ENCODE peak calls at places on chromosomes 2 and 18, in seven cellular contexts. X, W, F, S, U, R and Q are unnamed samples. For H3K4me1, the result is how much of the 10 kb centered on the place peaks cover.

GRCh38 chr2:47595690-47596089 is 187.3 kb upstream of the MSH6 start:
- DNase-seq in X (no peak), W (no peak), F (no peak), S (no peak), U (no peak), R (no peak), Q (no peak)

GRCh38 chr2:166634706-166635105 is 140.7 kb upstream of the SCN7A start:
- DNase-seq in X (no peak), W (no peak), F (no peak), S (no peak), U (no peak), R (no peak), Q (no peak)

GRCh38 chr2:38835015-38835601 is 40.6 kb downstream of the DHX57 start:
- DNase-seq in X (no peak), W (no peak), F (no peak), S (no peak), U (no peak), R (peak), Q (no peak)

GRCh38 chr18:33231474-33232317 is 208.8 kb downstream of the CCDC178 start:
- DNase-seq in X (peak), W (no peak), F (peak), S (peak), U (peak), R (peak), Q (peak)

GRCh38 chr2:142868281-142868762 is 9.1 kb upstream of the KYNU start:
- DNase-seq in X (peak), W (peak), F (no peak), S (peak), U (peak), R (no peak), Q (peak)

GRCh38 chr2:185738679-185739472 is at the start of gene FSIP2:
- DNase-seq in X (peak), W (peak), F (no peak), S (peak), U (peak), R (peak), Q (peak)

GRCh38 chr2:3256655-3257054 is 121.0 kb downstream of the EIPR1 start:
- DNase-seq in X (no peak), W (peak), F (no peak), S (no peak), U (no peak), R (no peak), Q (no peak)

GRCh38 chr18:73384246-73384645 is 516.5 kb upstream of the NETO1 start:
- DNase-seq in X (no peak), W (no peak), F (no peak), S (no peak), U (no peak), R (peak), Q (no peak)

GRCh38 chr2:96240341-96241038 is 25.3 kb downstream of the TMEM127 start:
- DNase-seq in X (no peak), W (no peak), F (no peak), S (no peak), U (no peak), R (no peak), Q (no peak)

GRCh38 chr2:199456383-199457146 is 1.2 kb downstream of the SATB2 start:
- DNase-seq in X (no peak), W (no peak), F (peak), S (no peak), U (no peak), R (no peak), Q (no peak)

GRCh38 chr2:55148269-55148668 is 83.8 kb downstream of the CLHC1 start:
- DNase-seq in X (no peak), W (no peak), F (no peak), S (no peak), U (no peak), R (peak), Q (no peak)

GRCh38 chr18:11994346-11994707 is 13.0 kb downstream of the IMPA2 start:
- DNase-seq in X (peak), W (peak), F (peak), S (peak), U (no peak), R (peak), Q (no peak)
- H3K4me1 ChIP-seq in X (half or more), W (under half), F (half or more), S (under half), U (under half), R (under half), Q (under half)

GRCh38 chr18:62425465-62426190 is 97.2 kb upstream of the ZCCHC2 start:
- DNase-seq in X (peak), W (no peak), F (peak), S (peak), U (peak), R (peak), Q (peak)

GRCh38 chr18:62420151-62420512 is 95.0 kb downstream of the TNFRSF11A start:
- DNase-seq in X (no peak), W (no peak), F (no peak), S (no peak), U (no peak), R (peak), Q (no peak)

GRCh38 chr18:62426191-62426488 is 96.7 kb upstream of the ZCCHC2 start:
- DNase-seq in X (no peak), W (no peak), F (no peak), S (no peak), U (no peak), R (no peak), Q (no peak)

GRCh38 chr18:62418258-62418657 is 93.1 kb downstream of the TNFRSF11A start:
- DNase-seq in X (no peak), W (no peak), F (no peak), S (no peak), U (no peak), R (no peak), Q (no peak)

GRCh38 chr18:62420513-62421209 is 95.6 kb downstream of the TNFRSF11A start:
- DNase-seq in X (peak), W (no peak), F (peak), S (no peak), U (no peak), R (peak), Q (peak)
- TF ChIP-seq POLR2A in X (no peak), W (no peak), F (no peak), S (no peak), U (no peak), R (no peak), Q (no peak)

GRCh38 chr18:30376515-30376914 is 666.0 kb downstream of the DSC3 start:
- DNase-seq in X (no peak), W (no peak), F (no peak), S (no peak), U (no peak), R (no peak), Q (no peak)
- TF ChIP-seq CTCF in X (no peak), W (no peak), F (no peak), S (no peak), U (no peak), R (no peak), Q (no peak)

DNA sequence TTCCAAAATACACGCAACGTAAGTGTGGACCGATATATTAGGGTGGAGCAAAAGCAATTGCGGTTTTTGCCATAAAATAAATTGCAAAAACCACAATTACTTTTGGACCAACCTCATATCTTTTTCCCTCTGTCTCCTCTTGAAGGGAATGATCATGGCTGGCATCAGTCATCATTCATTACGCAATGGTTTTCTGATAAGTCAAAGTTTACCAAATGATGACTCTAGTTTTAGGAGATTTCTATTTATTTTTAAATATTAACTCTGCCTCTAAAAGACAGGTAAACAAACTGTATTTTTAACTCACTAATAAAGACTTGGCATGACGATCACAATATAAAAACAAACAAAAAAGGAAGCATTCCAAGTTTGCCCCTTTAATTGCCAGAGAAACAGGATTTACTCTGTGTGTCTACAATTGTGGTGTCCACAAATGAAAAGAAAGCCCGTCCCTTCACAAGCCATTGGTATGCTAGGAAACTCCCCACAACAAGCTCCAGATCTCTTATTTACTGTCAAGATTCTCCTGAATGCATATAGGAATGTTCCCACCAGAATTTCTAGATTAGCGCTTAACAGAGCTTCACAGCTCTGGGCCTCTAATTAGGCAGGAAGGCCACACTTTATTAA is 61.3 kb downstream of the IRS1 start:
- DNase-seq in X (no peak), W (no peak), F (no peak), S (no peak), U (no peak), R (no peak), Q (peak)
- H3K4me1 ChIP-seq in X (under half), W (under half), F (half or more), S (under half), U (under half), R (under half), Q (under half)

GRCh38 chr2:174486614-174487535 is at the start of gene GPR155:
- DNase-seq in X (peak), W (peak), F (peak), S (peak), U (peak), R (peak), Q (peak)
- TF ChIP-seq POLR2A in X (no peak), W (no peak), F (peak), S (peak), U (peak), R (peak), Q (no peak)